ENCODE peak calls at places on chromosome 7, in seven cellular contexts. N, D, Q, T, F, S and A are unnamed samples.

GRCh38 chr7:142250705-142251104 is 7.2 kb downstream of the PRSS58 start:
- DNase-seq in F (no peak), T (peak; percentile 1), N (no peak), D (no peak), Q (no peak), S (no peak), A (peak; percentile 68)

GRCh38 chr7:26612742-26613141 is 251.6 kb downstream of the SKAP2 start:
- DNase-seq in T (no peak), S (no peak), Q (no peak), F (no peak), D (no peak), N (no peak), A (no peak)

GRCh38 chr7:98178321-98178720 is 32.9 kb upstream of the BHLHA15 start:
- DNase-seq in D (no peak), N (no peak), S (no peak), T (no peak), F (no peak), Q (no peak), A (peak; percentile 44)

GRCh38 chr7:132866551-132866950 is 215.3 kb downstream of the CHCHD3 start:
- DNase-seq in S (no peak), N (no peak), T (no peak), D (no peak), Q (no peak), F (no peak), A (no peak)

GRCh38 chr7:93172683-93173082 is 24.5 kb upstream of the SAMD9L start:
- DNase-seq in D (no peak), S (no peak), Q (no peak), F (no peak), T (no peak), N (no peak), A (no peak)

GRCh38 chr7:16420649-16421332 is 547 bp downstream of the CRPPA start:
- DNase-seq in Q (peak; percentile 92), F (peak; percentile 84), T (peak; percentile 85), N (peak; percentile 74), D (peak; percentile 90), S (peak; percentile 33), A (peak; percentile 89)

GRCh38 chr7:22586806-22587180 is 86.8 kb upstream of the STEAP1B start:
- DNase-seq in N (no peak), D (no peak), T (peak; percentile 85), S (no peak), Q (peak; percentile 77), F (peak; percentile 27), A (peak; percentile 81)

GRCh38 chr7:29194594-29195417 is at the start of gene CHN2:
- DNase-seq in D (peak; percentile 4), S (no peak), F (peak; percentile 58), Q (peak; percentile 30), T (peak; percentile 71), N (peak; percentile 36), A (peak; percentile 85)

GRCh38 chr7:155576900-155577508 is 30.6 kb upstream of the CNPY1 start:
- DNase-seq in D (no peak), T (no peak), S (no peak), F (no peak), Q (no peak), N (no peak), A (no peak)

GRCh38 chr7:28269700-28270361 is 89.2 kb upstream of the JAZF1 start:
- DNase-seq in F (no peak), Q (no peak), T (no peak), N (no peak), D (no peak), S (no peak), A (no peak)

GRCh38 chr7:8908889-8909288 is 475.5 kb downstream of the NXPH1 start:
- DNase-seq in Q (no peak), T (no peak), F (no peak), N (no peak), D (no peak), S (no peak), A (no peak)

GRCh38 chr7:8213381-8213780 is 48.6 kb downstream of the ICA1 start:
- DNase-seq in Q (no peak), F (no peak), N (no peak), S (no peak), D (no peak), T (no peak), A (no peak)

GRCh38 chr7:17915796-17916195 is 24.5 kb downstream of the SNX13 start:
- DNase-seq in S (no peak), F (no peak), N (no peak), D (no peak), T (no peak), Q (no peak), A (no peak)

GRCh38 chr7:41010418-41010817 is 692.5 kb downstream of the INHBA start:
- DNase-seq in T (no peak), D (peak; percentile 38), N (no peak), F (no peak), Q (no peak), S (no peak), A (no peak)

GRCh38 chr7:74412061-74412460 is 41.6 kb upstream of the GTF2IRD1 start:
- DNase-seq in D (no peak), T (no peak), S (no peak), N (no peak), F (no peak), Q (no peak), A (no peak)

GRCh38 chr7:39153647-39154046 is 175.9 kb downstream of the POU6F2 start:
- DNase-seq in T (no peak), N (no peak), Q (no peak), F (no peak), S (no peak), D (no peak), A (peak; percentile 51)

GRCh38 chr7:122515404-122515803 is 183.5 kb downstream of the RNF133 start:
- DNase-seq in F (no peak), Q (no peak), D (no peak), T (no peak), N (no peak), S (no peak), A (no peak)

GRCh38 chr7:88111136-88111748 is 108.6 kb downstream of the SRI start:
- DNase-seq in F (peak; percentile 42), Q (peak; percentile 62), T (no peak), N (no peak), D (peak; percentile 35), S (no peak), A (peak; percentile 72)

GRCh38 chr7:94382155-94382554 is 12.5 kb upstream of the COL1A2 start:
- DNase-seq in N (no peak), Q (no peak), S (no peak), T (no peak), D (peak; percentile 36), F (no peak), A (no peak)

GRCh38 chr7:38574121-38574520 is 57.1 kb downstream of the AMPH start:
- DNase-seq in Q (peak; percentile 23), D (peak; percentile 28), T (no peak), N (no peak), F (no peak), S (no peak), A (no peak)

GRCh38 chr7:100585511-100586265 is at the start of gene LRCH4:
- DNase-seq in N (no peak), F (peak; percentile 61), D (peak; percentile 38), S (no peak), T (no peak), Q (peak; percentile 55), A (peak; percentile 81)

GRCh38 chr7:156219307-156220077 is 407.2 kb upstream of the SHH start:
- DNase-seq in S (no peak), D (no peak), Q (no peak), N (no peak), T (no peak), F (no peak), A (no peak)

GRCh38 chr7:64873517-64873916 is 29.6 kb upstream of the ZNF273 start:
- DNase-seq in S (no peak), N (no peak), Q (no peak), F (no peak), T (no peak), D (peak; percentile 0), A (no peak)

GRCh38 chr7:1535100-1535458 is 4.6 kb downstream of the MAFK start:
- DNase-seq in N (no peak), Q (no peak), D (no peak), T (no peak), F (no peak), S (no peak), A (no peak)

GRCh38 chr7:31146026-31146425 is 93.9 kb downstream of the ADCYAP1R1 start:
- DNase-seq in T (no peak), Q (no peak), D (no peak), F (no peak), N (no peak), S (no peak), A (no peak)

GRCh38 chr7:89072094-89072493 is 276.6 kb upstream of the TEX47 start:
- DNase-seq in F (no peak), S (no peak), N (no peak), Q (no peak), D (no peak), T (no peak), A (no peak)

GRCh38 chr7:32941996-32942782 is 15.1 kb upstream of the FKBP9 start:
- DNase-seq in D (peak; percentile 68), Q (peak; percentile 64), N (peak; percentile 31), S (no peak), F (peak; percentile 41), T (peak; percentile 36), A (peak; percentile 40)

GRCh38 chr7:5183155-5183554 is 6.9 kb upstream of the WIPI2 start:
- DNase-seq in S (no peak), N (no peak), T (no peak), F (no peak), D (no peak), Q (no peak), A (no peak)

GRCh38 chr7:54788664-54789063 is 29.7 kb upstream of the SEC61G start:
- DNase-seq in T (peak; percentile 73), N (no peak), S (no peak), Q (peak; percentile 90), D (peak; percentile 84), F (peak; percentile 69), A (peak; percentile 81)

GRCh38 chr7:157558875-157559595 is 222.2 kb downstream of the DNAJB6 start:
- DNase-seq in D (no peak), S (no peak), N (no peak), T (no peak), F (no peak), Q (no peak), A (no peak)